ENCODE peak calls at places on chromosome 16, in four cellular contexts. P is HCT116, Z is IMR-90, B is GM12878. W is an unnamed sample.

GRCh38 chr16:10039220-10040096 is 142.8 kb downstream of the GRIN2A start:
- DNase-seq in Z (no peak), B (no peak), P (no peak), W (no peak)

GRCh38 chr16:84062734-84063640 is 20.4 kb upstream of the SLC38A8 start:
- DNase-seq in Z (peak), P (peak), B (no peak), W (peak)

GRCh38 chr16:79316004-79316458 is 284.5 kb downstream of the MAF start:
- DNase-seq in Z (no peak), B (peak), P (no peak), W (no peak)

GRCh38 chr16:31181102-31181830 is 1.3 kb downstream of the FUS start:
- DNase-seq in B (no peak), Z (peak), P (no peak), W (no peak)

GRCh38 chr16:19804538-19805323 is 79.9 kb downstream of the GPRC5B start:
- DNase-seq in Z (no peak), P (no peak), B (no peak), W (no peak)

GRCh38 chr16:79008036-79008868 is 592.3 kb downstream of the MAF start:
- DNase-seq in P (no peak), B (no peak), Z (no peak), W (no peak)

GRCh38 chr16:17302620-17303019 is 168.1 kb downstream of the XYLT1 start:
- DNase-seq in Z (no peak), B (no peak), P (no peak), W (no peak)

GRCh38 chr16:15729152-15729551 is 79.1 kb downstream of the NDE1 start:
- DNase-seq in P (no peak), Z (no peak), B (no peak), W (no peak)

GRCh38 chr16:61926766-61927165 is 109.5 kb downstream of the CDH8 start:
- DNase-seq in P (no peak), Z (no peak), B (no peak), W (peak)

GRCh38 chr16:31413943-31414342 is 14.2 kb downstream of the COX6A2 start:
- DNase-seq in Z (no peak), B (no peak), P (no peak), W (no peak)

GRCh38 chr16:30567160-30567990 is 4.1 kb downstream of the ZNF688 start:
- DNase-seq in P (no peak), B (no peak), Z (peak), W (no peak)

GRCh38 chr16:57762365-57763289 is 27.1 kb downstream of the KATNB1 start:
- DNase-seq in B (no peak), P (no peak), Z (no peak), W (no peak)

GRCh38 chr16:89506791-89507191 is 1.4 kb upstream of the SPG7 start:
- DNase-seq in Z (no peak), P (no peak), B (no peak), W (no peak)

GRCh38 chr16:21639493-21639892 is 12.9 kb downstream of the IGSF6 start:
- DNase-seq in Z (no peak), P (no peak), B (no peak), W (no peak)
- TF ChIP-seq RAD21 in Z (no peak), P (no peak), B (no peak), W (no peak)

GRCh38 chr16:56317998-56318912 is 107.1 kb downstream of the AMFR start:
- DNase-seq in B (peak), Z (peak), P (peak), W (peak)
- TF ChIP-seq RAD21 in B (peak), Z (peak), P (peak), W (peak)

GRCh38 chr16:71537643-71538042 is 11.4 kb downstream of the CHST4 start:
- DNase-seq in P (peak), B (peak), Z (peak), W (peak)
- TF ChIP-seq RAD21 in P (peak), B (peak), Z (peak), W (peak)

DNA sequence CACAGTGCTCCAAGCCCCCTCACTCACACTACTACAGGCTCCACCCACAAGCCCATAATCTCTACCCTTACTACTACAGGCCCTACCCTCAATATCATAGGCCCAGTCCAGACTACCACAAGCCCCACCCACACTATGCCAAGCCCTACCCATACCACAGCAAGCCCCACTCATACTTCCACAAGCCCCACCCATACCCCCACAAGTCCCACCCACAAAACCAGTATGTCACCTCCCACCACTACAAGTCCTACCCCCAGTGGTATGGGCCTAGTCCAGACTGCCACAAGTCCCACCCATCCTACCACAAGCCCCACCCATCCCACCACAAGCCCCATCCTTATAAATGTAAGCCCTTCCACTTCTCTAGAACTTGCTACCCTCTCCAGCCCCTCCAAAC is 13.8 kb downstream of the RIPOR1 start:
- DNase-seq in P (peak), B (no peak), Z (peak), W (no peak)
- TF ChIP-seq RAD21 in P (no peak), B (no peak), Z (no peak), W (no peak)

GRCh38 chr16:69423189-69423588 is 1.2 kb upstream of the CYB5B start:
- DNase-seq in B (no peak), Z (no peak), P (no peak), W (no peak)
- TF ChIP-seq RAD21 in B (no peak), Z (no peak), P (no peak), W (no peak)

GRCh38 chr16:11632455-11632921 is 35.8 kb upstream of the SNN start:
- DNase-seq in P (no peak), B (no peak), Z (peak), W (peak)
- TF ChIP-seq RAD21 in P (no peak), B (no peak), Z (no peak), W (peak)

GRCh38 chr16:4029816-4030215 is 86.4 kb downstream of the ADCY9 start:
- DNase-seq in P (no peak), Z (no peak), B (no peak), W (no peak)
- TF ChIP-seq RAD21 in P (no peak), Z (no peak), B (no peak), W (no peak)

DNA sequence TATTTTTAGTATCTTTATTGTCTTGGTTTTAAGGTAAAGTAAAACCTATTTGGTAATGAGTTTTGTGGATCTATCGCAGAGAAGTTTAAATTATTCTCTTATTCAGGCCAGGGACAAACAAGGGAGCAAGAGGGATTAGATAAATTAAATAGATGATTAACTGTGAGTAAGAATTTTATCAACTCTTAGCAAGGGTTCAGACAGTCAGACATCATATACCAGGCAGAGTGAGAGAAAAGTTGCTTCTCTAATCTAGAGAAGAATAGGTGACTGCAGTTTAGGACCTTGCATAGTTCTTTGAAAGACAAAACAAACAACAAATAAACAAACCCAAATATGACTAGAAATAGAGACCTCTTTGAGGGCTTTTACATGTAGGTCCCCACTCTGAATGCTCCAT is 840.2 kb upstream of the GOT2 start:
- DNase-seq in B (no peak), P (no peak), Z (no peak), W (no peak)
- TF ChIP-seq RAD21 in B (no peak), P (no peak), Z (no peak), W (no peak)

W was measured in HepG2.